ENCODE peak calls at places on chromosomes 13 and 19, in eight cellular contexts. One of them, this sample, is unnamed.

GRCh38 chr13:57286511-57287098 is 119.6 kb downstream of the PRR20E start:
- DNase-seq in GM12865: no peak
- DNase-seq in neural progenitor cell: peak
- DNase-seq in WTC11: peak
- DNase-seq in Peyer's patch: peak
- DNase-seq in cardiac fibroblast: no peak
- DNase-seq in heart left ventricle: no peak
- DNase-seq in lower lobe of right lung: peak
- DNase-seq in this sample: no peak

GRCh38 chr13:48783831-48784230 is 130.1 kb downstream of the CYSLTR2 start:
- DNase-seq in GM12865: no peak
- DNase-seq in neural progenitor cell: no peak
- DNase-seq in WTC11: no peak
- DNase-seq in Peyer's patch: no peak
- DNase-seq in cardiac fibroblast: no peak
- DNase-seq in heart left ventricle: no peak
- DNase-seq in lower lobe of right lung: no peak
- DNase-seq in this sample: no peak

GRCh38 chr13:114315074-114315785 is 927 bp downstream of the CHAMP1 start:
- DNase-seq in GM12865: peak
- DNase-seq in neural progenitor cell: no peak
- DNase-seq in WTC11: no peak
- DNase-seq in Peyer's patch: no peak
- DNase-seq in cardiac fibroblast: no peak
- DNase-seq in heart left ventricle: no peak
- DNase-seq in lower lobe of right lung: no peak
- DNase-seq in this sample: no peak

GRCh38 chr19:41699968-41700323 is 8.5 kb upstream of the CEACAM5 start:
- DNase-seq in GM12865: no peak
- DNase-seq in neural progenitor cell: no peak
- DNase-seq in WTC11: no peak
- DNase-seq in Peyer's patch: no peak
- DNase-seq in cardiac fibroblast: no peak
- DNase-seq in heart left ventricle: no peak
- DNase-seq in lower lobe of right lung: no peak
- DNase-seq in this sample: no peak

GRCh38 chr19:6210721-6211600 is 68.8 kb downstream of the MLLT1 start:
- DNase-seq in GM12865: no peak
- DNase-seq in neural progenitor cell: no peak
- DNase-seq in WTC11: no peak
- DNase-seq in Peyer's patch: peak
- DNase-seq in cardiac fibroblast: no peak
- DNase-seq in heart left ventricle: no peak
- DNase-seq in lower lobe of right lung: peak
- DNase-seq in this sample: no peak

GRCh38 chr19:5607318-5608270 is 15.0 kb downstream of the SAFB2 start:
- DNase-seq in GM12865: no peak
- DNase-seq in neural progenitor cell: no peak
- DNase-seq in WTC11: no peak
- DNase-seq in Peyer's patch: peak
- DNase-seq in cardiac fibroblast: no peak
- DNase-seq in heart left ventricle: no peak
- DNase-seq in lower lobe of right lung: no peak
- DNase-seq in this sample: no peak

GRCh38 chr19:5407356-5407755 is 47.9 kb upstream of the ZNRF4 start:
- DNase-seq in GM12865: peak
- DNase-seq in neural progenitor cell: peak
- DNase-seq in WTC11: no peak
- DNase-seq in Peyer's patch: no peak
- DNase-seq in cardiac fibroblast: peak
- DNase-seq in heart left ventricle: no peak
- DNase-seq in lower lobe of right lung: no peak
- DNase-seq in this sample: peak

GRCh38 chr13:26440111-26440510 is 117.4 kb upstream of the WASF3 start:
- DNase-seq in GM12865: no peak
- DNase-seq in neural progenitor cell: no peak
- DNase-seq in WTC11: no peak
- DNase-seq in Peyer's patch: no peak
- DNase-seq in cardiac fibroblast: no peak
- DNase-seq in heart left ventricle: no peak
- DNase-seq in lower lobe of right lung: no peak
- DNase-seq in this sample: no peak

GRCh38 chr13:105798541-105798940 is 736.9 kb downstream of the EFNB2 start:
- DNase-seq in GM12865: no peak
- DNase-seq in neural progenitor cell: no peak
- DNase-seq in WTC11: no peak
- DNase-seq in Peyer's patch: no peak
- DNase-seq in cardiac fibroblast: no peak
- DNase-seq in heart left ventricle: no peak
- DNase-seq in lower lobe of right lung: no peak
- DNase-seq in this sample: no peak

GRCh38 chr19:13024958-13025653 is 29.8 kb downstream of the NFIX start:
- DNase-seq in GM12865: no peak
- DNase-seq in neural progenitor cell: peak
- DNase-seq in WTC11: peak
- DNase-seq in Peyer's patch: peak
- DNase-seq in cardiac fibroblast: no peak
- DNase-seq in heart left ventricle: no peak
- DNase-seq in lower lobe of right lung: peak
- DNase-seq in this sample: no peak

GRCh38 chr19:46840157-46840942 is 10.3 kb downstream of the AP2S1 start:
- DNase-seq in GM12865: peak
- DNase-seq in neural progenitor cell: peak
- DNase-seq in WTC11: peak
- DNase-seq in Peyer's patch: no peak
- DNase-seq in cardiac fibroblast: peak
- DNase-seq in heart left ventricle: no peak
- DNase-seq in lower lobe of right lung: no peak
- DNase-seq in this sample: peak

GRCh38 chr13:31485651-31486051 is 253.7 kb upstream of the RXFP2 start:
- DNase-seq in GM12865: no peak
- DNase-seq in neural progenitor cell: no peak
- DNase-seq in WTC11: no peak
- DNase-seq in Peyer's patch: no peak
- DNase-seq in cardiac fibroblast: peak
- DNase-seq in heart left ventricle: no peak
- DNase-seq in lower lobe of right lung: no peak
- DNase-seq in this sample: no peak

GRCh38 chr19:5999693-6000092 is 21.8 kb upstream of the RANBP3 start:
- DNase-seq in GM12865: no peak
- DNase-seq in neural progenitor cell: no peak
- DNase-seq in WTC11: no peak
- DNase-seq in Peyer's patch: no peak
- DNase-seq in cardiac fibroblast: no peak
- DNase-seq in heart left ventricle: no peak
- DNase-seq in lower lobe of right lung: no peak
- DNase-seq in this sample: no peak

GRCh38 chr13:20714161-20714560 is 10.7 kb downstream of the IL17D start:
- DNase-seq in GM12865: no peak
- DNase-seq in neural progenitor cell: no peak
- DNase-seq in WTC11: no peak
- DNase-seq in Peyer's patch: no peak
- DNase-seq in cardiac fibroblast: no peak
- DNase-seq in heart left ventricle: no peak
- DNase-seq in lower lobe of right lung: no peak
- DNase-seq in this sample: no peak

GRCh38 chr19:16702123-16702522 is 17.5 kb upstream of the NWD1 start:
- DNase-seq in GM12865: peak
- DNase-seq in neural progenitor cell: no peak
- DNase-seq in WTC11: no peak
- DNase-seq in Peyer's patch: no peak
- DNase-seq in cardiac fibroblast: peak
- DNase-seq in heart left ventricle: peak
- DNase-seq in lower lobe of right lung: no peak
- DNase-seq in this sample: no peak

GRCh38 chr19:29376855-29377354 is 148.9 kb upstream of the VSTM2B start:
- DNase-seq in GM12865: no peak
- DNase-seq in neural progenitor cell: no peak
- DNase-seq in WTC11: no peak
- DNase-seq in Peyer's patch: peak
- DNase-seq in cardiac fibroblast: no peak
- DNase-seq in heart left ventricle: no peak
- DNase-seq in lower lobe of right lung: no peak
- DNase-seq in this sample: peak

GRCh38 chr13:52374873-52375411 is 31.0 kb downstream of the THSD1 start:
- DNase-seq in GM12865: no peak
- DNase-seq in neural progenitor cell: no peak
- DNase-seq in WTC11: no peak
- DNase-seq in Peyer's patch: no peak
- DNase-seq in cardiac fibroblast: peak
- DNase-seq in heart left ventricle: no peak
- DNase-seq in lower lobe of right lung: no peak
- DNase-seq in this sample: no peak

GRCh38 chr13:39263033-39263432 is 224.8 kb downstream of the NHLRC3 start:
- DNase-seq in GM12865: peak
- DNase-seq in neural progenitor cell: peak
- DNase-seq in WTC11: peak
- DNase-seq in Peyer's patch: no peak
- DNase-seq in cardiac fibroblast: peak
- DNase-seq in heart left ventricle: peak
- DNase-seq in lower lobe of right lung: no peak
- DNase-seq in this sample: no peak

GRCh38 chr13:50081106-50081898 is 66.1 kb downstream of the KCNRG start:
- DNase-seq in GM12865: peak
- DNase-seq in neural progenitor cell: peak
- DNase-seq in WTC11: peak
- DNase-seq in Peyer's patch: peak
- DNase-seq in cardiac fibroblast: no peak
- DNase-seq in heart left ventricle: peak
- DNase-seq in lower lobe of right lung: peak
- DNase-seq in this sample: peak

DNA sequence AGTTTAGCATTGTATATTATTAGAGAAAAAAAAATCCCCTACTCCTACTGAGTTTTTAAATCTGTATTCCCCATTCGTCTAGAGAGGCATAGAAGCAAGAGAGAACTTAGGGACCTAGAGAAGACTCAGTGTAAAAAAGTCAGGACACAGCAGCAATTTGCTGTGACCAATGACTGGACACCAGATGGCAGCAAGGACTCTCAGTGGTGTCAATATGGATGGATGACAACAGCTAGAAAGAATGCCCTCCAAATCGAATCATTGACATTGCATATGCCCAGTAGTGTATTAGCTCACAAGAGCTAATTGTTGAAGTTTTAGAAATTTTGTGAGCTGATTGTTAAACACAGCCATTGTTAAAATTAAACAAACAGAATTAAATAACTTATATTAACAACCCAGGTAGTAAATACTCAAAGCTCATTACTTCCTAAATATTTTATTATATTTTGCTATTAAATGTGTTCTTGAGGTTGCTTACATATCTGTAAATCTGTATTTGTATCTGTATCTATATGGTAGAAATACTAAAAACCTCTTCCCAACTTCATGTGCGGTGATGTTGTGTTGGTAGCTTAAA is 43.9 kb downstream of the SIAH3 start:
- DNase-seq in GM12865: peak
- DNase-seq in neural progenitor cell: peak
- DNase-seq in WTC11: peak
- DNase-seq in Peyer's patch: no peak
- DNase-seq in cardiac fibroblast: peak
- DNase-seq in heart left ventricle: no peak
- DNase-seq in lower lobe of right lung: no peak
- DNase-seq in this sample: no peak
- TF ChIP-seq CTCF in GM12865: peak
- TF ChIP-seq CTCF in neural progenitor cell: peak
- TF ChIP-seq CTCF in WTC11: no peak
- TF ChIP-seq CTCF in Peyer's patch: peak
- TF ChIP-seq CTCF in cardiac fibroblast: peak
- TF ChIP-seq CTCF in heart left ventricle: peak
- TF ChIP-seq CTCF in lower lobe of right lung: peak
- TF ChIP-seq CTCF in this sample: peak

DNA sequence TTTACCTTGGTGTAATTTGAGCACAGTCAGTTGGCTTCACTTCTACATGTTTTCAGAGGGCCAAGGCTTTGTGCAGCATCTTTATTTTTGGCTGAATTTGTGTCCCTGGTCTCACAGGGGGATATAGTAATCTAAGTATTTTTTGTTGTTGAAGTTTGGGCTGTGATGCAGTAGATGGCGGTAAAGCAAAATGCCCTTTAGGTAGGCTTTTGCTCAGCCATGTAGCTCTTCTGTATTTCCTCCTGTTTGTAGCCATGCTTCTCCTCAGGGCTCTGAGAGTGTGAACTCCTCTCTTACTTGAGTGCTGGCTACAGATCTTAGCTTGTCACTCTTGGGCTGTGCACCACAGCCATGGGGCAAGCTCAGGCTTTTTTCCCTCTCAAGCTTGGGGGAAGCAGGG is 328.6 kb downstream of the SLITRK5 start:
- DNase-seq in GM12865: no peak
- DNase-seq in neural progenitor cell: no peak
- DNase-seq in WTC11: no peak
- DNase-seq in Peyer's patch: no peak
- DNase-seq in cardiac fibroblast: no peak
- DNase-seq in heart left ventricle: no peak
- DNase-seq in lower lobe of right lung: no peak
- DNase-seq in this sample: no peak
- TF ChIP-seq CTCF in GM12865: no peak
- TF ChIP-seq CTCF in neural progenitor cell: no peak
- TF ChIP-seq CTCF in WTC11: no peak
- TF ChIP-seq CTCF in Peyer's patch: no peak
- TF ChIP-seq CTCF in cardiac fibroblast: no peak
- TF ChIP-seq CTCF in heart left ventricle: no peak
- TF ChIP-seq CTCF in lower lobe of right lung: no peak
- TF ChIP-seq CTCF in this sample: no peak

DNA sequence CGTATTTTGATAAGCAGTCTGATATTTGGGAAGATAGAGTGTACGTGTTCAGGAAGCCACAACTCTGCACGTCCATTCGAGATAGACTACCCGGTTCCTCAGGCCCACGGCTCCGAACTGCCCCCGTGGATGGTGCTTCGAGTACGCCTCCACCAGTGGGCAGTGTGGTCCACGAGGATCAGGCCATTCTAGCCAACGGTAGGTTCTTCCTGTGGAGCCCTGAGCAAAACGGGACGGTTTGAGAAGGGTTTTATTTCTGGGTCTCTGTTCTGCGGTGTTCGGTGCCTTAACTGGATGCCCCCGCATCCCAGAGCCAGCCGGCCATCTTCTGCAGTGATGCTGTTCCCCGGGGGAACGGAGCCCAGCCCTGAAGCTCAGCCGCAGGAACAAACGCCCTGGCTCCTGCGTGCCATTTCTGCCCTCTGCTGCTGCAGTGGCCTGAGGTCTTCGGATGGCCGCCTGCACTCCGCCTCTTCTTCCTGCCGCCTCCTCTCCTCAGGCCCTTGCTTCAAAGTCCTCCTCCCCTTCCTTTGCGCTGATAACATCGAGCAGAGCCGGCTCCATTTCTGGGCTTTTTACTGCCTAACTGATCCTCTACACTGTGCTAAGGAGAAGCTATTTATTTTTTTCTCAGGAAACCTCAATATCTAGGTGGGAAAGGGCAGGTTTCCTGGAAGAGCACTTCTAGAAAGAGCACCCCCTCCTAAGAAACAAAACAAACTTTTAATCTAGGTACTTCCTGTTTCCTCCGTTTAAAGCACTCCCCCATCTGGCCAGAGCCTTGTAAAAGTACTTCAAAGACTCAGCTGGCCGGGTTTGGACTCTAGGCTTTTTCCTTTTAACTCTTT is 36.2 kb upstream of the SLC46A3 start:
- DNase-seq in GM12865: no peak
- DNase-seq in neural progenitor cell: no peak
- DNase-seq in WTC11: peak
- DNase-seq in Peyer's patch: no peak
- DNase-seq in cardiac fibroblast: peak
- DNase-seq in heart left ventricle: peak
- DNase-seq in lower lobe of right lung: no peak
- DNase-seq in this sample: no peak
- TF ChIP-seq CTCF in GM12865: no peak
- TF ChIP-seq CTCF in neural progenitor cell: no peak
- TF ChIP-seq CTCF in WTC11: no peak
- TF ChIP-seq CTCF in Peyer's patch: peak
- TF ChIP-seq CTCF in cardiac fibroblast: peak
- TF ChIP-seq CTCF in heart left ventricle: peak
- TF ChIP-seq CTCF in lower lobe of right lung: peak
- TF ChIP-seq CTCF in this sample: no peak

GRCh38 chr19:7919681-7920519 is at the start of gene SNAPC2:
- DNase-seq in GM12865: peak
- DNase-seq in neural progenitor cell: peak
- DNase-seq in WTC11: peak
- DNase-seq in Peyer's patch: peak
- DNase-seq in cardiac fibroblast: peak
- DNase-seq in heart left ventricle: peak
- DNase-seq in lower lobe of right lung: peak
- DNase-seq in this sample: peak
- TF ChIP-seq CTCF in GM12865: no peak
- TF ChIP-seq CTCF in neural progenitor cell: peak
- TF ChIP-seq CTCF in WTC11: no peak
- TF ChIP-seq CTCF in Peyer's patch: no peak
- TF ChIP-seq CTCF in cardiac fibroblast: no peak
- TF ChIP-seq CTCF in heart left ventricle: no peak
- TF ChIP-seq CTCF in lower lobe of right lung: no peak
- TF ChIP-seq CTCF in this sample: peak

This sample was measured in dorsolateral prefrontal cortex.